ENCODE peak calls at places on chromosome 5, in six cellular contexts. One of them, this sample, is unnamed.

GRCh38 chr5:45826055-45826454 is 129.9 kb upstream of the HCN1 start:
- DNase-seq in AG09319: no peak
- DNase-seq in Calu3: no peak
- DNase-seq in fibroblast of mammary gland: no peak
- DNase-seq in fibroblast of pulmonary artery: no peak
- DNase-seq in iris pigment epithelial cell: no peak
- DNase-seq in this sample: no peak

GRCh38 chr5:75167345-75167744 is 69.3 kb downstream of the ANKRD31 start:
- DNase-seq in AG09319: no peak
- DNase-seq in Calu3: no peak
- DNase-seq in fibroblast of mammary gland: peak
- DNase-seq in fibroblast of pulmonary artery: peak
- DNase-seq in iris pigment epithelial cell: peak
- DNase-seq in this sample: no peak

GRCh38 chr5:37212096-37212495 is 37.1 kb downstream of the CPLANE1 start:
- DNase-seq in AG09319: no peak
- DNase-seq in Calu3: no peak
- DNase-seq in fibroblast of mammary gland: no peak
- DNase-seq in fibroblast of pulmonary artery: peak
- DNase-seq in iris pigment epithelial cell: peak
- DNase-seq in this sample: no peak

GRCh38 chr5:56080375-56081052 is 85.8 kb upstream of the IL6ST start:
- DNase-seq in AG09319: no peak
- DNase-seq in Calu3: no peak
- DNase-seq in fibroblast of mammary gland: no peak
- DNase-seq in fibroblast of pulmonary artery: no peak
- DNase-seq in iris pigment epithelial cell: no peak
- DNase-seq in this sample: no peak

GRCh38 chr5:152246401-152246800 is 158.7 kb downstream of the NMUR2 start:
- DNase-seq in AG09319: no peak
- DNase-seq in Calu3: peak
- DNase-seq in fibroblast of mammary gland: peak
- DNase-seq in fibroblast of pulmonary artery: peak
- DNase-seq in iris pigment epithelial cell: peak
- DNase-seq in this sample: peak

GRCh38 chr5:95989283-95990048 is 27.8 kb upstream of the ELL2 start:
- DNase-seq in AG09319: no peak
- DNase-seq in Calu3: no peak
- DNase-seq in fibroblast of mammary gland: no peak
- DNase-seq in fibroblast of pulmonary artery: no peak
- DNase-seq in iris pigment epithelial cell: no peak
- DNase-seq in this sample: no peak

GRCh38 chr5:172110921-172111873 is 76.8 kb downstream of the STK10 start:
- DNase-seq in AG09319: no peak
- DNase-seq in Calu3: peak
- DNase-seq in fibroblast of mammary gland: peak
- DNase-seq in fibroblast of pulmonary artery: peak
- DNase-seq in iris pigment epithelial cell: no peak
- DNase-seq in this sample: no peak

GRCh38 chr5:134136221-134136631 is 21.7 kb downstream of the TCF7 start:
- DNase-seq in AG09319: no peak
- DNase-seq in Calu3: no peak
- DNase-seq in fibroblast of mammary gland: no peak
- DNase-seq in fibroblast of pulmonary artery: no peak
- DNase-seq in iris pigment epithelial cell: no peak
- DNase-seq in this sample: no peak

GRCh38 chr5:79318935-79319614 is 83.1 kb downstream of the JMY start:
- DNase-seq in AG09319: peak
- DNase-seq in Calu3: peak
- DNase-seq in fibroblast of mammary gland: peak
- DNase-seq in fibroblast of pulmonary artery: peak
- DNase-seq in iris pigment epithelial cell: peak
- DNase-seq in this sample: peak